ENCODE peak calls at places on chromosomes 7 and 10, in seven cellular contexts. M, X, U, E, N, H and J are unnamed samples.

GRCh38 chr10:68073631-68074403 is 1.3 kb downstream of the HERC4 start:
- DNase-seq in M (no peak), X (peak), U (peak), E (no peak), N (no peak), H (no peak), J (no peak)

GRCh38 chr10:49370326-49371100 is 25.4 kb downstream of the DRGX start:
- DNase-seq in M (no peak), X (no peak), U (no peak), E (no peak), N (no peak), H (no peak), J (no peak)

GRCh38 chr7:131123991-131124629 is 203.6 kb upstream of the MKLN1 start:
- DNase-seq in M (no peak), X (no peak), U (no peak), E (no peak), N (no peak), H (no peak), J (no peak)

GRCh38 chr7:45984386-45985295 is 63.6 kb upstream of the IGFBP3 start:
- DNase-seq in M (no peak), X (peak), U (no peak), E (no peak), N (no peak), H (no peak), J (no peak)

GRCh38 chr7:126462405-126462804 is 790.3 kb downstream of the GRM8 start:
- DNase-seq in M (no peak), X (no peak), U (no peak), E (no peak), N (no peak), H (no peak), J (no peak)

GRCh38 chr7:133770863-133771492 is 356.2 kb upstream of the LRGUK start:
- DNase-seq in M (no peak), X (peak), U (peak), E (peak), N (no peak), H (no peak), J (peak)

GRCh38 chr7:45897042-45897690 is 8.9 kb downstream of the IGFBP1 start:
- DNase-seq in M (no peak), X (peak), U (peak), E (peak), N (no peak), H (no peak), J (no peak)

GRCh38 chr7:55062106-55062499 is 43.3 kb downstream of the EGFR start:
- DNase-seq in M (no peak), X (no peak), U (no peak), E (no peak), N (no peak), H (no peak), J (no peak)

GRCh38 chr10:14468022-14468421 is 137.3 kb upstream of the FRMD4A start:
- DNase-seq in M (no peak), X (no peak), U (no peak), E (peak), N (no peak), H (no peak), J (peak)

GRCh38 chr7:47423196-47423595 is 158.7 kb downstream of the TNS3 start:
- DNase-seq in M (no peak), X (no peak), U (no peak), E (no peak), N (no peak), H (no peak), J (no peak)

GRCh38 chr7:2613926-2614613 is 17.7 kb upstream of the TTYH3 start:
- DNase-seq in M (no peak), X (no peak), U (peak), E (no peak), N (no peak), H (peak), J (no peak)

GRCh38 chr10:97459111-97459510 is 13.1 kb downstream of the ZDHHC16 start:
- DNase-seq in M (no peak), X (no peak), U (no peak), E (no peak), N (no peak), H (no peak), J (no peak)

GRCh38 chr7:28686418-28686800 is 271.7 kb downstream of the TRIL start:
- DNase-seq in M (peak), X (peak), U (peak), E (peak), N (no peak), H (no peak), J (no peak)

GRCh38 chr7:130276796-130277762 is 10.4 kb downstream of the CPA2 start:
- DNase-seq in M (no peak), X (peak), U (peak), E (peak), N (no peak), H (no peak), J (no peak)

GRCh38 chr10:19966751-19967150 is 150.5 kb downstream of the PLXDC2 start:
- DNase-seq in M (peak), X (no peak), U (peak), E (peak), N (no peak), H (no peak), J (no peak)

GRCh38 chr10:35016009-35016408 is 74.1 kb downstream of the CUL2 start:
- DNase-seq in M (no peak), X (peak), U (no peak), E (no peak), N (no peak), H (no peak), J (no peak)

GRCh38 chr7:1856966-1857441 is 186.9 kb downstream of the ELFN1 start:
- DNase-seq in M (no peak), X (no peak), U (no peak), E (no peak), N (no peak), H (peak), J (no peak)

GRCh38 chr10:68087338-68088029 is 12.4 kb upstream of the HERC4 start:
- DNase-seq in M (peak), X (peak), U (no peak), E (no peak), N (peak), H (peak), J (no peak)

GRCh38 chr10:119439922-119440321 is 102.6 kb downstream of the RGS10 start:
- DNase-seq in M (no peak), X (no peak), U (no peak), E (no peak), N (no peak), H (no peak), J (no peak)

GRCh38 chr7:12949060-12950045 is 261.9 kb downstream of the ARL4A start:
- DNase-seq in M (no peak), X (peak), U (no peak), E (peak), N (no peak), H (no peak), J (peak)

GRCh38 chr7:1357601-1358271 is 101.5 kb downstream of the MICALL2 start:
- DNase-seq in M (no peak), X (no peak), U (peak), E (no peak), N (no peak), H (no peak), J (no peak)

GRCh38 chr7:143381427-143382125 is 431 bp downstream of the ZYX start:
- DNase-seq in M (no peak), X (peak), U (peak), E (peak), N (no peak), H (peak), J (no peak)

GRCh38 chr7:132944774-132945173 is 137.1 kb downstream of the CHCHD3 start:
- DNase-seq in M (no peak), X (no peak), U (no peak), E (no peak), N (no peak), H (no peak), J (no peak)

GRCh38 chr7:34823650-34824258 is 165.7 kb downstream of the NPSR1 start:
- DNase-seq in M (peak), X (peak), U (peak), E (peak), N (peak), H (peak), J (no peak)

GRCh38 chr10:101841826-101842225 is 1.8 kb downstream of the KCNIP2 start:
- DNase-seq in M (no peak), X (no peak), U (no peak), E (no peak), N (no peak), H (no peak), J (no peak)

GRCh38 chr10:51918921-51919325 is 219.5 kb upstream of the CSTF2T start:
- DNase-seq in M (no peak), X (no peak), U (peak), E (no peak), N (no peak), H (no peak), J (no peak)

GRCh38 chr7:117041007-117041406 is 87.7 kb downstream of the ST7 start:
- DNase-seq in M (no peak), X (no peak), U (no peak), E (peak), N (no peak), H (no peak), J (no peak)

GRCh38 chr10:101879456-101880189 is 36.0 kb upstream of the KCNIP2 start:
- DNase-seq in M (no peak), X (peak), U (peak), E (peak), N (no peak), H (no peak), J (no peak)

DNA sequence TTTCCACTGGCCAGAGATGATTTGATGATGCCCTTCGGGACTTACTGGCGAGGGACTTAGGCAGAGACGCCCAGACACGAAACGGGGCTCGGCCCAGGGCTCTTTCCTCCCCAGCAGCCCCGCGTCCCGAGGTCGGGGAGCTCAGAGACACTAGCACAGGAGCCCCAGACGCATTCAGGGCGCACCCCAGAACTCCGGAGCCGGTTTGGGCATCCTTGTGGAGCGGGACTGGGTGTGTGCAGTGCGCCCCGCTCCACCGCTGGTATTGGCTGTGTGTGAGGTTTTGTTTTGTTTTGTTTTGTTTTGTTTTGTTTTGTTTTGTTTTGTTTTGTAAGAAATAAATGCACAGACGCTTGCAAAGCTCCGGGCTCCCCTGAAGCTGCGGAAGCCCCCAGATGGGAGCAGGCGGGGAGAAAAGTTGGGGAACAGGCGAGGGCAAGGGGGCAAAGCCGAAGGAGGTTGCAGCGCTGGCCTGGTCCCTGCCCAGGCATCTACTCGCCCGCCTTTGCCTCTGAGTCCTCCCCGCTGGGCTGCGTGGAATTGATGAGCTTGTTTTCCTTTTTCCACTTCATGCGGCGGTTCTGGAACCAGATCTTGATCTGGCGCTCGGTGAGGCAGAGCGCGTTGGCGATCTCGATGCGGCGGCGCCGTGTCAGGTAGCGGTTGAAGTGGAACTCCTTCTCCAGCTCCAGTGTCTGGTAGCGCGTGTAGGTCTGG is 1.8 kb upstream of the HOXA5 start:
- DNase-seq in M (peak), X (no peak), U (no peak), E (no peak), N (no peak), H (peak), J (no peak)
- H3K4me3 ChIP-seq in M (no peak), X (no peak), U (no peak), E (no peak), N (no peak), H (peak), J (peak)

GRCh38 chr7:104271948-104272347 is 56.5 kb upstream of the LHFPL3 start:
- DNase-seq in M (no peak), X (no peak), U (no peak), E (no peak), N (no peak), H (no peak), J (no peak)

GRCh38 chr7:104275900-104276299 is 52.5 kb upstream of the LHFPL3 start:
- DNase-seq in M (no peak), X (peak), U (no peak), E (no peak), N (no peak), H (no peak), J (no peak)

GRCh38 chr7:104267701-104268368 is 60.0 kb upstream of the ORC5 start:
- DNase-seq in M (peak), X (peak), U (peak), E (no peak), N (peak), H (no peak), J (peak)

GRCh38 chr7:104272767-104273384 is 55.5 kb upstream of the LHFPL3 start:
- DNase-seq in M (peak), X (peak), U (peak), E (peak), N (no peak), H (no peak), J (no peak)
- TF ChIP-seq CTCF in M (peak), X (peak), U (peak), E (peak), N (peak), H (peak), J (peak)

DNA sequence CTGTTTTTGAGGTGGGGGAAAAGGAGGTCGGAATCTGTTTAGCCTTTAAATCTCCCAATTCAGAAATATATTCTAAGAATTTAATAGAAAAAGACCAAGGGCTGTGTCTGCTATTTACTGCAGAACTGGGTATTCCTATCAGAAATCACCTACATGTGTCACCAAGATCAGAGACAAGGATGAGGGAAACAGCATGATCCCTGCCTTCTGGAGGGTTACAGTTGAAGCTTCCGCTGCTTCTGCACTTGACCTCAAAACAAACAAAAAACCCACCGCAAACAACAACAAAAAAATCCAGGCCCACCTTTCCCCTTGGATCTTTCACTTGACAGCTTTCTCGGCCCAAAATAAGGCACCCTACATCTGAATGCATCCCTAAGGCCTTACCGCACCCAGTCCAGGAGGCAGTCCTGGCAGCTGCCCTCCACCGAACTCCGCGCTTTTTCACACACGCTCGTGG is 750 bp upstream of the CDK14 start:
- DNase-seq in M (peak), X (peak), U (peak), E (no peak), N (no peak), H (no peak), J (no peak)
- H3K4me3 ChIP-seq in M (peak), X (peak), U (peak), E (peak), N (peak), H (peak), J (peak)

GRCh38 chr10:25696013-25696708 is 237.9 kb upstream of the MYO3A start:
- DNase-seq in M (peak), X (no peak), U (no peak), E (no peak), N (no peak), H (no peak), J (no peak)
- TF ChIP-seq CTCF in M (peak), X (no peak), U (peak), E (no peak), N (no peak), H (no peak), J (no peak)

GRCh38 chr10:99984201-99984600 is 25.5 kb downstream of the DNMBP start:
- DNase-seq in M (no peak), X (peak), U (no peak), E (peak), N (no peak), H (no peak), J (no peak)
- H3K4me3 ChIP-seq in M (no peak), X (peak), U (no peak), E (no peak), N (no peak), H (no peak), J (no peak)

GRCh38 chr10:79067241-79068202 is 1.2 kb upstream of the ZMIZ1 start:
- DNase-seq in M (peak), X (peak), U (peak), E (peak), N (peak), H (peak), J (no peak)

GRCh38 chr10:79069325-79070090 is 742 bp downstream of the ZMIZ1 start:
- DNase-seq in M (peak), X (peak), U (peak), E (no peak), N (peak), H (peak), J (no peak)

GRCh38 chr10:79068203-79068561 is 584 bp upstream of the ZMIZ1 start:
- DNase-seq in M (peak), X (peak), U (peak), E (no peak), N (peak), H (no peak), J (no peak)

GRCh38 chr10:79070091-79070610 is 1.4 kb downstream of the ZMIZ1 start:
- DNase-seq in M (peak), X (peak), U (peak), E (no peak), N (no peak), H (peak), J (no peak)

DNA sequence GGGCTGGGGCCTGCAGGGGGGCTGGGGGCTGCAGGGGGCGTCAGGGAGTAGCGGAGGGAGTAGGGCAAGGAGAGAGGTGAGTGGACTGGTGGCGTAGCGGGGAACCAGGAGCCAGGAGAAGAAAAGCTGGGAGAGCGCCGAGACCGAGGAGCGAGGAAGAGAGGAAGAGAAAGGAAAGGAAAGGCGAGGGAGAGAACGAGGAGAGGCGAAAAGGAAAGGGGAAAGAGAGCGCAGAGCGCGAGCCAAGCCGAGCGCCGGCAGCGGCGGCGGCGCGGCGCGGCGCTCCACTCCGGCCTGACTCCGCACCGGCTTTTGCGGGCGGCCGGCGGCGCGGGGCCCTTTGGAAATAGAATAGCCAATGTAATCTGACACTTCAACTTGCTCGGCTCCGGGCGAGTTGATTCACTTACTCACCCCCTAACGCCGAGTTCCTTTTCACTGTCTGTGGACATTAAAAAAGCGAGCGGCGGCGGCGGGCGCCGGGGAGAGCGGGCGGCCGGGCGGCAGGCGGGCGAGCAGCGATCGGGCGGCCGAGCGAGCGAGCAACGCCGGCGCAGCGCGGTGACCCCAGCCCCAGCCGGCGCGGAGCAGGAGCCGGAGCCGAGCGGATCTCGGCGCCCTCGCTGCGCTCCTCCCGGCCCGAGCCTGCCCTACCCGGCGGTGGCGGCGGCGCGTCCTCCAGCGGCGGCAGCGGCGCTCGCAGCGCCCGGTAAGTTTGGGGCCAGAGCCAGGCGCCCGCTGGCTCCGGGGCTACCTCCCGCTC is at the start of gene ZMIZ1:
- DNase-seq in M (peak), X (peak), U (peak), E (peak), N (peak), H (peak), J (no peak)
- TF ChIP-seq CTCF in M (peak), X (peak), U (peak), E (no peak), N (no peak), H (peak), J (peak)

DNA sequence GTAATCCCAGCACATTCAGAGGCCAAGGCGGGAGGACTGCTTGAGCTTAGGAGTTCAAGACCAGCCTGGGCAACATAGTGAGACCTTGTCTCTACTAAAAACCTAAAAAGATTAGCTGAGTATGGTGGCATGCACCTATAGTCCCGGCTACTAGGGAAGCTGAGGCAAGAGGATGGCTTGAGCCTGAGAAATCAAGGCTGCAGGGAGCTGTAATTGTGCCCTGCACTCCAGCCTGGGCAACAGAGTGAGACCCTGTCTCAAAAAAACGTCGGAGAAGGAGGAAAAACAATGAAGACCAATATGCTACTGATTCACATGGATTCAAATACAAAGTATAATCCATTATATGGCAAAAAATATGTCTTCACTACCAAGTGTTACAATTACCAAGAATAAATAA is 13.6 kb downstream of the ZC3HAV1L start:
- DNase-seq in M (no peak), X (no peak), U (no peak), E (no peak), N (no peak), H (no peak), J (no peak)
- H3K4me3 ChIP-seq in M (no peak), X (no peak), U (no peak), E (no peak), N (no peak), H (no peak), J (no peak)

DNA sequence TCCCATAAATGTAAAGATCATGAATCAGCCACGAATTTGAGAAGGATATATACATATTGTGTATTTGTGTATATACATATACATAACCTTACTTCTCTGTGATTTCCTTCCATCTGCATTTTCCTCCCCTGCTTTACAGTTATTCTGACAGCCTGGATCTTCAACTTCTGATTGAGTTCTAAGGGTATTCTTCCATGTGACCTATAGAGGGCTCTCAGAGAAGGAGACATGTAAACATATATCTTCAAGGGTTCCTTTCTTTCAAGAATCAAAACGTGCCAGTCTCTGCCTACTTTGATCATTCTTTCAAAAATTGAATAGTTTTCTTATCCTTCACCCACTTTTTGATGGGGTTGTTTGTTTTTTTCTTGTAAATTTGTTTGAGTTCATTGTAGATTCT is 453.7 kb upstream of the POT1 start:
- DNase-seq in M (peak), X (peak), U (no peak), E (no peak), N (no peak), H (no peak), J (no peak)
- TF ChIP-seq CTCF in M (peak), X (peak), U (no peak), E (no peak), N (no peak), H (no peak), J (no peak)

GRCh38 chr10:132536964-132537712 is 449 bp upstream of the INPP5A start:
- DNase-seq in M (peak), X (peak), U (peak), E (peak), N (peak), H (peak), J (peak)
- H3K4me3 ChIP-seq in M (peak), X (peak), U (peak), E (peak), N (peak), H (peak), J (peak)

GRCh38 chr10:64102264-64102633 is 581.0 kb downstream of the REEP3 start:
- DNase-seq in M (no peak), X (no peak), U (no peak), E (no peak), N (no peak), H (no peak), J (no peak)
- TF ChIP-seq CTCF in M (no peak), X (no peak), U (no peak), E (no peak), N (no peak), H (no peak), J (no peak)